ENCODE peak calls at places on chromosomes 13 and 19, in eight cellular contexts. C, H, B, S, D, F, L and W are unnamed samples.

GRCh38 chr13:98275711-98276171 is 98.7 kb upstream of the RNF113B start:
- DNase-seq in C (no peak), H (no peak), B (no peak), S (no peak), D (no peak), F (no peak), L (no peak), W (no peak)

GRCh38 chr19:34851277-34851804 is 75.4 kb upstream of the ZNF30 start:
- DNase-seq in C (peak), H (no peak), B (no peak), S (peak), D (no peak), F (no peak), L (no peak), W (no peak)

GRCh38 chr13:110913322-110913721 is 1.5 kb downstream of the ANKRD10 start:
- DNase-seq in C (peak), H (no peak), B (no peak), S (no peak), D (no peak), F (no peak), L (peak), W (no peak)

GRCh38 chr19:18650048-18650435 is 13.2 kb downstream of the KLHL26 start:
- DNase-seq in C (no peak), H (no peak), B (peak), S (no peak), D (no peak), F (no peak), L (no peak), W (no peak)

GRCh38 chr19:57850553-57851017 is 926 bp downstream of the ZNF587 start:
- DNase-seq in C (peak), H (peak), B (no peak), S (peak), D (peak), F (no peak), L (peak), W (no peak)

GRCh38 chr13:46861959-46862358 is 34.9 kb downstream of the HTR2A start:
- DNase-seq in C (no peak), H (no peak), B (no peak), S (no peak), D (no peak), F (no peak), L (no peak), W (no peak)

GRCh38 chr13:44388427-44388826 is 14.8 kb downstream of the SERP2 start:
- DNase-seq in C (no peak), H (no peak), B (no peak), S (peak), D (peak), F (no peak), L (no peak), W (no peak)

GRCh38 chr13:91596832-91597231 is 198.4 kb downstream of the GPC5 start:
- DNase-seq in C (no peak), H (no peak), B (no peak), S (no peak), D (no peak), F (no peak), L (no peak), W (no peak)

GRCh38 chr13:49308977-49309408 is 61.3 kb downstream of the CDADC1 start:
- DNase-seq in C (no peak), H (no peak), B (no peak), S (no peak), D (no peak), F (no peak), L (no peak), W (no peak)

GRCh38 chr19:30369833-30370232 is 2.4 kb upstream of the ZNF536 start:
- DNase-seq in C (no peak), H (no peak), B (no peak), S (no peak), D (no peak), F (no peak), L (no peak), W (no peak)

GRCh38 chr19:46902402-46902766 is 41.6 kb downstream of the ARHGAP35 start:
- DNase-seq in C (no peak), H (no peak), B (no peak), S (no peak), D (no peak), F (no peak), L (peak), W (no peak)

GRCh38 chr19:17137417-17137816 is 61.8 kb downstream of the MYO9B start:
- DNase-seq in C (no peak), H (no peak), B (peak), S (no peak), D (no peak), F (no peak), L (no peak), W (no peak)

GRCh38 chr19:34503546-34504272 is 22.2 kb downstream of the WTIP start:
- DNase-seq in C (no peak), H (peak), B (no peak), S (peak), D (peak), F (no peak), L (no peak), W (no peak)

GRCh38 chr13:91468301-91468700 is 69.9 kb downstream of the GPC5 start:
- DNase-seq in C (no peak), H (no peak), B (no peak), S (no peak), D (no peak), F (no peak), L (peak), W (no peak)

GRCh38 chr13:20221772-20222171 is 10.3 kb downstream of the GJB6 start:
- DNase-seq in C (no peak), H (no peak), B (no peak), S (no peak), D (no peak), F (no peak), L (no peak), W (no peak)

GRCh38 chr13:109762791-109763190 is 23.6 kb downstream of the IRS2 start:
- DNase-seq in C (no peak), H (no peak), B (no peak), S (no peak), D (no peak), F (no peak), L (no peak), W (no peak)

GRCh38 chr13:62482351-62482750 is 1066.7 kb upstream of the PCDH20 start:
- DNase-seq in C (no peak), H (no peak), B (no peak), S (no peak), D (no peak), F (no peak), L (peak), W (no peak)

GRCh38 chr19:20423381-20424207 is 142.0 kb downstream of the ZNF737 start:
- DNase-seq in C (peak), H (peak), B (peak), S (peak), D (peak), F (no peak), L (peak), W (peak)

GRCh38 chr13:51502206-51502651 is 49.4 kb upstream of the INTS6 start:
- DNase-seq in C (peak), H (peak), B (no peak), S (no peak), D (no peak), F (no peak), L (peak), W (peak)

GRCh38 chr13:113364371-113364932 is 522 bp upstream of the GRTP1 start:
- DNase-seq in C (no peak), H (no peak), B (no peak), S (peak), D (no peak), F (no peak), L (no peak), W (peak)

GRCh38 chr13:43908156-43909126 is 28.7 kb downstream of the LACC1 start:
- DNase-seq in C (peak), H (no peak), B (no peak), S (no peak), D (peak), F (no peak), L (peak), W (no peak)

GRCh38 chr19:37983916-37984315 is 76.9 kb downstream of the SIPA1L3 start:
- DNase-seq in C (no peak), H (no peak), B (no peak), S (no peak), D (no peak), F (no peak), L (no peak), W (no peak)

GRCh38 chr19:50639121-50640112 is at the start of gene SYT3:
- DNase-seq in C (peak), H (peak), B (peak), S (peak), D (peak), F (no peak), L (no peak), W (peak)

GRCh38 chr13:85974604-85975366 is 175.6 kb upstream of the SLITRK6 start:
- DNase-seq in C (no peak), H (no peak), B (no peak), S (no peak), D (no peak), F (no peak), L (peak), W (no peak)

GRCh38 chr19:52665529-52665928 is 27.4 kb upstream of the ZNF83 start:
- DNase-seq in C (no peak), H (no peak), B (no peak), S (no peak), D (no peak), F (no peak), L (peak), W (no peak)

GRCh38 chr19:6761053-6761676 is 6.1 kb downstream of the SH2D3A start:
- DNase-seq in C (peak), H (no peak), B (no peak), S (no peak), D (peak), F (no peak), L (no peak), W (peak)

GRCh38 chr19:45824041-45824471 is 8.9 kb upstream of the RSPH6A start:
- DNase-seq in C (no peak), H (no peak), B (no peak), S (no peak), D (no peak), F (no peak), L (peak), W (no peak)

GRCh38 chr19:30174791-30175190 is 197.4 kb upstream of the ZNF536 start:
- DNase-seq in C (no peak), H (no peak), B (no peak), S (no peak), D (no peak), F (no peak), L (no peak), W (no peak)

GRCh38 chr13:52743988-52744387 is 4.4 kb upstream of the CNMD start:
- DNase-seq in C (no peak), H (no peak), B (no peak), S (no peak), D (no peak), F (no peak), L (no peak), W (no peak)

GRCh38 chr19:51407631-51408131 is 9.8 kb downstream of the SIGLEC10 start:
- DNase-seq in C (peak), H (no peak), B (no peak), S (peak), D (no peak), F (no peak), L (peak), W (peak)

GRCh38 chr19:17757125-17757524 is 5.8 kb downstream of the FCHO1 start:
- DNase-seq in C (no peak), H (no peak), B (peak), S (no peak), D (peak), F (no peak), L (peak), W (no peak)

GRCh38 chr13:111395511-111396393 is 75.3 kb downstream of the TEX29 start:
- DNase-seq in C (no peak), H (no peak), B (no peak), S (no peak), D (no peak), F (no peak), L (no peak), W (no peak)

GRCh38 chr19:33386361-33386858 is 12.9 kb downstream of the CEBPG start:
- DNase-seq in C (no peak), H (no peak), B (no peak), S (no peak), D (no peak), F (no peak), L (no peak), W (no peak)

GRCh38 chr19:47107953-47108746 is 5.4 kb downstream of the ZC3H4 start:
- DNase-seq in C (peak), H (no peak), B (no peak), S (no peak), D (no peak), F (no peak), L (peak), W (no peak)

GRCh38 chr13:112897956-112898785 is 70.8 kb upstream of the MCF2L start:
- DNase-seq in C (no peak), H (no peak), B (no peak), S (peak), D (no peak), F (no peak), L (no peak), W (no peak)

GRCh38 chr13:112804374-112804773 is 114.5 kb downstream of the ATP11A start:
- DNase-seq in C (no peak), H (no peak), B (no peak), S (no peak), D (no peak), F (no peak), L (no peak), W (no peak)

GRCh38 chr13:97385854-97386253 is 48.1 kb upstream of the RAP2A start:
- DNase-seq in C (no peak), H (no peak), B (no peak), S (no peak), D (no peak), F (no peak), L (peak), W (no peak)

GRCh38 chr19:1453525-1454371 is 3.8 kb downstream of the APC2 start:
- DNase-seq in C (no peak), H (no peak), B (no peak), S (no peak), D (peak), F (no peak), L (peak), W (no peak)

GRCh38 chr19:10450853-10451609 is 30.7 kb downstream of the PDE4A start:
- DNase-seq in C (peak), H (no peak), B (no peak), S (peak), D (peak), F (no peak), L (no peak), W (no peak)

GRCh38 chr19:457636-458035 is 3.2 kb downstream of the SHC2 start:
- DNase-seq in C (no peak), H (no peak), B (no peak), S (no peak), D (no peak), F (no peak), L (no peak), W (no peak)

GRCh38 chr13:26628706-26629105 is 71.2 kb downstream of the WASF3 start:
- DNase-seq in C (no peak), H (no peak), B (no peak), S (peak), D (no peak), F (no peak), L (peak), W (no peak)
- TF ChIP-seq CTCF in C (no peak), H (no peak), B (no peak), S (no peak), D (no peak), F (no peak), L (peak), W (no peak)

DNA sequence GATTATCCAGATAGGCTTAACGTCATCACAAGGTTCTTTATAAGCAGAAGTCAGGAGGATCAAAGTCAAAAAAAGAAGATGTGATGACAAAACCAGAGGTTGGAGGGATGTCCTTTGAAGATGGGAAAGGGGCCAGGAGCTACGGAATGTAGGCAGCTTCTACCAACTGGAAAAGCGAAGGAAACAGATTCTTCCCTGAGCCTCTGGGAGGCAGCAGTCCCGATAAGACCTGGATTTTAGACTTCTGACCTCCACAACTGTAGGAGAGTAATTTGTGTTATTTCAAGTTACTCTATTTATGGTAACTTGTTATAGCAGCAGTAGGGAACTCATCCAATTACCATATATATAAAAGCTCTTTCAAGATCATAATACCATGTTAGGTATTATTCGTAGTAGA is 98.8 kb upstream of the MYCBP2 start:
- DNase-seq in C (no peak), H (no peak), B (no peak), S (no peak), D (no peak), F (no peak), L (no peak), W (no peak)
- TF ChIP-seq CTCF in C (no peak), H (no peak), B (no peak), S (no peak), D (no peak), F (no peak), L (no peak), W (no peak)

GRCh38 chr13:66353664-66354063 is 876.5 kb downstream of the PCDH9 start:
- DNase-seq in C (no peak), H (no peak), B (no peak), S (no peak), D (no peak), F (no peak), L (no peak), W (no peak)
- TF ChIP-seq CTCF in C (no peak), H (no peak), B (no peak), S (no peak), D (no peak), F (no peak), L (no peak), W (no peak)

DNA sequence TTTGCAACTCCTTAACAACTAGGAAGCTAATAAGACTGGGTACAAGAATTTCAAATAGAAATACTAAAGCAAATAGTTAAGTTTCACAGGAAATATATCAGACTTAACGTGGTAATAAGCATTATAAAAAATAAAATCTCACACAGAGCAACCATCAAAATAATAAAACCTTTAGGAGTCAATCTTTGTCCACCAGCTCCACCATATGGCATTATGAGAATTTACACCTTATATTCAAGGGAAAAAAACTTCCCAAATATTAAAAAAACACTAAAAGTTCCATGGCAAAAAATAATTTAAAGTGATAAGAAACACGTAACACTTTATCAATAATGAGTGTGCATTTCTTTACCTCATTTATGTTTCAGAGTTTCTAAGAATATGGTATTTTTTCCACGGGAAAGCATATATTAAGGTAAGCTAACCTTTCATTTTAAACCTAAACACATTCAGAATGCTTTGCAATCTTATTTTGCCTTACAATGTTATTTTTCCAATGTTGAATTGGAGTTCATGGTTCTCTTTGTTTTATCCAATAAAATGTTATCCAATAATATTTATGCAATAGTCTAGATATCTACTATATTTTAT is 423.2 kb upstream of the SGCG start:
- DNase-seq in C (no peak), H (no peak), B (no peak), S (no peak), D (peak), F (no peak), L (peak), W (no peak)
- TF ChIP-seq CTCF in C (no peak), H (no peak), B (no peak), S (no peak), D (peak), F (no peak), L (no peak), W (no peak)

GRCh38 chr13:32385369-32385768 is 42.6 kb downstream of the N4BP2L1 start:
- DNase-seq in C (no peak), H (no peak), B (no peak), S (no peak), D (no peak), F (no peak), L (no peak), W (no peak)

GRCh38 chr13:32384702-32385101 is 43.2 kb downstream of the N4BP2L1 start:
- DNase-seq in C (no peak), H (no peak), B (no peak), S (no peak), D (no peak), F (no peak), L (no peak), W (no peak)

GRCh38 chr13:32378012-32378411 is 49.9 kb downstream of the N4BP2L1 start:
- DNase-seq in C (no peak), H (no peak), B (no peak), S (no peak), D (no peak), F (no peak), L (no peak), W (no peak)

GRCh38 chr13:32383836-32384618 is 43.9 kb downstream of the N4BP2L1 start:
- DNase-seq in C (no peak), H (no peak), B (no peak), S (no peak), D (no peak), F (no peak), L (no peak), W (no peak)

GRCh38 chr13:32381539-32381938 is 46.4 kb downstream of the N4BP2L1 start:
- DNase-seq in C (peak), H (peak), B (no peak), S (no peak), D (peak), F (no peak), L (peak), W (peak)
- TF ChIP-seq CTCF in C (peak), H (peak), B (peak), S (no peak), D (peak), F (peak), L (peak), W (peak)

DNA sequence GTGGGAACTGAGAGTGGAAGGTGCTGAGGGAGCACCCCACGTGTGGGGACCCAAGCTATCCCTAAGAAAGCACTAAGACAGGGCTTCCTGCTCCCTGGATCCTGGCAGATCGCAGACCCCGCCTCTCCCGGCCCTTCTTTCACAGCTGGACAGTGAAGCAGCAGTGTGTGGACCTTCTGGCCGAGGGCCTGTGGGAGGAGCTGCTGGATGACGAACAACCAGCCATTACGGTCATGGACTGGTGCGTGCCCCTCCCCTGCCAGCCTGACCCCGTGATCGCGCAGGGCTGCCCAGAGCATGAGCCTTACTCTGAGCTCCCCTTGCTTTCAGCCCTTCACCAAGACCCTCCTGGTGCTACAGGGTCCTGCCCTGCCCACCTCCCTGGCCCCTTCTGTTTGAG is 2.3 kb downstream of the NCCRP1 start:
- DNase-seq in C (no peak), H (no peak), B (no peak), S (peak), D (peak), F (no peak), L (no peak), W (peak)
- TF ChIP-seq CTCF in C (no peak), H (no peak), B (no peak), S (no peak), D (no peak), F (no peak), L (no peak), W (no peak)

GRCh38 chr19:53808710-53809125 is 15.4 kb downstream of the NLRP12 start:
- DNase-seq in C (no peak), H (no peak), B (no peak), S (peak), D (peak), F (no peak), L (peak), W (no peak)
- TF ChIP-seq CTCF in C (no peak), H (no peak), B (peak), S (no peak), D (peak), F (peak), L (peak), W (no peak)